ENCODE peak calls at places on chromosomes 12 and 14, in eight cellular contexts. One of them, this sample, is unnamed.

GRCh38 chr14:68042002-68042401 is 222.4 kb downstream of the RAD51B start:
- DNase-seq in naive thymus-derived CD4-positive, alpha-beta T cell: no peak
- DNase-seq in astrocyte of the spinal cord: no peak
- DNase-seq in neural progenitor cell: no peak
- DNase-seq in tibial nerve: no peak
- DNase-seq in Caco-2: no peak
- DNase-seq in Peyer's patch: no peak
- DNase-seq in CD8-positive, alpha-beta memory T cell: no peak
- DNase-seq in this sample: no peak

GRCh38 chr14:47039336-47039735 is 387.8 kb upstream of the RPL10L start:
- DNase-seq in astrocyte of the spinal cord: no peak
- DNase-seq in Caco-2: no peak
- DNase-seq in CD8-positive, alpha-beta memory T cell: no peak
- DNase-seq in Peyer's patch: no peak
- DNase-seq in neural progenitor cell: no peak
- DNase-seq in naive thymus-derived CD4-positive, alpha-beta T cell: no peak
- DNase-seq in tibial nerve: no peak
- DNase-seq in this sample: no peak

GRCh38 chr12:24742378-24742777 is 206.5 kb downstream of the BCAT1 start:
- DNase-seq in Caco-2: no peak
- DNase-seq in neural progenitor cell: no peak
- DNase-seq in astrocyte of the spinal cord: no peak
- DNase-seq in tibial nerve: no peak
- DNase-seq in Peyer's patch: peak; percentile 65
- DNase-seq in CD8-positive, alpha-beta memory T cell: no peak
- DNase-seq in naive thymus-derived CD4-positive, alpha-beta T cell: no peak
- DNase-seq in this sample: no peak

GRCh38 chr12:5309654-5310053 is 122.3 kb upstream of the NTF3 start:
- DNase-seq in Peyer's patch: peak; percentile 69
- DNase-seq in Caco-2: no peak
- DNase-seq in neural progenitor cell: no peak
- DNase-seq in naive thymus-derived CD4-positive, alpha-beta T cell: no peak
- DNase-seq in tibial nerve: no peak
- DNase-seq in CD8-positive, alpha-beta memory T cell: no peak
- DNase-seq in astrocyte of the spinal cord: no peak
- DNase-seq in this sample: peak; percentile 19

GRCh38 chr12:43226151-43226550 is 325.9 kb downstream of the ADAMTS20 start:
- DNase-seq in Caco-2: no peak
- DNase-seq in astrocyte of the spinal cord: no peak
- DNase-seq in CD8-positive, alpha-beta memory T cell: no peak
- DNase-seq in neural progenitor cell: no peak
- DNase-seq in Peyer's patch: no peak
- DNase-seq in naive thymus-derived CD4-positive, alpha-beta T cell: no peak
- DNase-seq in tibial nerve: no peak
- DNase-seq in this sample: no peak

GRCh38 chr12:75812341-75813018 is 219.1 kb downstream of the PHLDA1 start:
- DNase-seq in astrocyte of the spinal cord: peak; percentile 89
- DNase-seq in tibial nerve: no peak
- DNase-seq in Caco-2: no peak
- DNase-seq in Peyer's patch: no peak
- DNase-seq in naive thymus-derived CD4-positive, alpha-beta T cell: no peak
- DNase-seq in CD8-positive, alpha-beta memory T cell: no peak
- DNase-seq in neural progenitor cell: peak; percentile 5
- DNase-seq in this sample: peak; percentile 20

GRCh38 chr12:75389061-75389460 is 1.8 kb upstream of the GLIPR1L2 start:
- DNase-seq in CD8-positive, alpha-beta memory T cell: no peak
- DNase-seq in Caco-2: no peak
- DNase-seq in neural progenitor cell: no peak
- DNase-seq in tibial nerve: no peak
- DNase-seq in Peyer's patch: no peak
- DNase-seq in naive thymus-derived CD4-positive, alpha-beta T cell: no peak
- DNase-seq in astrocyte of the spinal cord: peak; percentile 42
- DNase-seq in this sample: no peak

GRCh38 chr12:65826513-65827171 is 2.4 kb downstream of the HMGA2 start:
- DNase-seq in Caco-2: no peak
- DNase-seq in tibial nerve: no peak
- DNase-seq in neural progenitor cell: peak; percentile 28
- DNase-seq in astrocyte of the spinal cord: peak; percentile 80
- DNase-seq in naive thymus-derived CD4-positive, alpha-beta T cell: no peak
- DNase-seq in Peyer's patch: no peak
- DNase-seq in CD8-positive, alpha-beta memory T cell: no peak
- DNase-seq in this sample: no peak

GRCh38 chr12:71865166-71865713 is 25.7 kb downstream of the TBC1D15 start:
- DNase-seq in neural progenitor cell: no peak
- DNase-seq in tibial nerve: no peak
- DNase-seq in Peyer's patch: no peak
- DNase-seq in astrocyte of the spinal cord: peak; percentile 87
- DNase-seq in CD8-positive, alpha-beta memory T cell: no peak
- DNase-seq in naive thymus-derived CD4-positive, alpha-beta T cell: no peak
- DNase-seq in Caco-2: no peak
- DNase-seq in this sample: peak; percentile 80

GRCh38 chr14:102914474-102915291 is 7.8 kb upstream of the AMN start:
- DNase-seq in naive thymus-derived CD4-positive, alpha-beta T cell: no peak
- DNase-seq in astrocyte of the spinal cord: no peak
- DNase-seq in Peyer's patch: no peak
- DNase-seq in CD8-positive, alpha-beta memory T cell: no peak
- DNase-seq in neural progenitor cell: no peak
- DNase-seq in tibial nerve: no peak
- DNase-seq in Caco-2: peak; percentile 19
- DNase-seq in this sample: no peak

GRCh38 chr14:54627325-54627717 is 60.4 kb downstream of the SAMD4A start:
- DNase-seq in naive thymus-derived CD4-positive, alpha-beta T cell: no peak
- DNase-seq in Peyer's patch: no peak
- DNase-seq in Caco-2: no peak
- DNase-seq in tibial nerve: no peak
- DNase-seq in neural progenitor cell: no peak
- DNase-seq in astrocyte of the spinal cord: no peak
- DNase-seq in CD8-positive, alpha-beta memory T cell: no peak
- DNase-seq in this sample: no peak

GRCh38 chr12:11727133-11727664 is 77.7 kb downstream of the ETV6 start:
- DNase-seq in naive thymus-derived CD4-positive, alpha-beta T cell: peak; percentile 71
- DNase-seq in CD8-positive, alpha-beta memory T cell: no peak
- DNase-seq in astrocyte of the spinal cord: no peak
- DNase-seq in Caco-2: no peak
- DNase-seq in neural progenitor cell: no peak
- DNase-seq in tibial nerve: no peak
- DNase-seq in Peyer's patch: peak; percentile 78
- DNase-seq in this sample: no peak

GRCh38 chr12:128009108-128009507 is 257.9 kb upstream of the TMEM132C start:
- DNase-seq in tibial nerve: no peak
- DNase-seq in CD8-positive, alpha-beta memory T cell: no peak
- DNase-seq in Caco-2: peak; percentile 44
- DNase-seq in naive thymus-derived CD4-positive, alpha-beta T cell: no peak
- DNase-seq in Peyer's patch: no peak
- DNase-seq in astrocyte of the spinal cord: no peak
- DNase-seq in neural progenitor cell: peak; percentile 37
- DNase-seq in this sample: no peak

GRCh38 chr12:127174881-127175280 is 1092.1 kb upstream of the TMEM132C start:
- DNase-seq in Peyer's patch: no peak
- DNase-seq in astrocyte of the spinal cord: no peak
- DNase-seq in Caco-2: no peak
- DNase-seq in naive thymus-derived CD4-positive, alpha-beta T cell: no peak
- DNase-seq in neural progenitor cell: no peak
- DNase-seq in tibial nerve: no peak
- DNase-seq in CD8-positive, alpha-beta memory T cell: no peak
- DNase-seq in this sample: peak; percentile 55

GRCh38 chr12:42696424-42697149 is 107.0 kb upstream of the PRICKLE1 start:
- DNase-seq in naive thymus-derived CD4-positive, alpha-beta T cell: no peak
- DNase-seq in neural progenitor cell: no peak
- DNase-seq in astrocyte of the spinal cord: peak; percentile 24
- DNase-seq in tibial nerve: peak; percentile 84
- DNase-seq in CD8-positive, alpha-beta memory T cell: no peak
- DNase-seq in Caco-2: no peak
- DNase-seq in Peyer's patch: peak; percentile 80
- DNase-seq in this sample: peak; percentile 48

GRCh38 chr14:50944647-50945413 is 547 bp upstream of the PYGL start:
- DNase-seq in astrocyte of the spinal cord: peak; percentile 40
- DNase-seq in Peyer's patch: peak; percentile 55
- DNase-seq in naive thymus-derived CD4-positive, alpha-beta T cell: no peak
- DNase-seq in tibial nerve: peak; percentile 32
- DNase-seq in Caco-2: peak; percentile 59
- DNase-seq in CD8-positive, alpha-beta memory T cell: no peak
- DNase-seq in neural progenitor cell: no peak
- DNase-seq in this sample: peak; percentile 40

GRCh38 chr12:19799216-19799615 is 359.9 kb downstream of the AEBP2 start:
- DNase-seq in astrocyte of the spinal cord: peak; percentile 88
- DNase-seq in tibial nerve: no peak
- DNase-seq in Peyer's patch: no peak
- DNase-seq in Caco-2: no peak
- DNase-seq in CD8-positive, alpha-beta memory T cell: no peak
- DNase-seq in naive thymus-derived CD4-positive, alpha-beta T cell: no peak
- DNase-seq in neural progenitor cell: no peak
- DNase-seq in this sample: no peak
- H3K4me3 ChIP-seq in astrocyte of the spinal cord: no peak overlapping the region
- H3K4me3 ChIP-seq in tibial nerve: no peak overlapping the region
- H3K4me3 ChIP-seq in Peyer's patch: no peak overlapping the region
- H3K4me3 ChIP-seq in Caco-2: no peak overlapping the region
- H3K4me3 ChIP-seq in CD8-positive, alpha-beta memory T cell: no peak overlapping the region
- H3K4me3 ChIP-seq in naive thymus-derived CD4-positive, alpha-beta T cell: no peak overlapping the region
- H3K4me3 ChIP-seq in neural progenitor cell: no peak overlapping the region
- H3K4me3 ChIP-seq in this sample: no peak overlapping the region

DNA sequence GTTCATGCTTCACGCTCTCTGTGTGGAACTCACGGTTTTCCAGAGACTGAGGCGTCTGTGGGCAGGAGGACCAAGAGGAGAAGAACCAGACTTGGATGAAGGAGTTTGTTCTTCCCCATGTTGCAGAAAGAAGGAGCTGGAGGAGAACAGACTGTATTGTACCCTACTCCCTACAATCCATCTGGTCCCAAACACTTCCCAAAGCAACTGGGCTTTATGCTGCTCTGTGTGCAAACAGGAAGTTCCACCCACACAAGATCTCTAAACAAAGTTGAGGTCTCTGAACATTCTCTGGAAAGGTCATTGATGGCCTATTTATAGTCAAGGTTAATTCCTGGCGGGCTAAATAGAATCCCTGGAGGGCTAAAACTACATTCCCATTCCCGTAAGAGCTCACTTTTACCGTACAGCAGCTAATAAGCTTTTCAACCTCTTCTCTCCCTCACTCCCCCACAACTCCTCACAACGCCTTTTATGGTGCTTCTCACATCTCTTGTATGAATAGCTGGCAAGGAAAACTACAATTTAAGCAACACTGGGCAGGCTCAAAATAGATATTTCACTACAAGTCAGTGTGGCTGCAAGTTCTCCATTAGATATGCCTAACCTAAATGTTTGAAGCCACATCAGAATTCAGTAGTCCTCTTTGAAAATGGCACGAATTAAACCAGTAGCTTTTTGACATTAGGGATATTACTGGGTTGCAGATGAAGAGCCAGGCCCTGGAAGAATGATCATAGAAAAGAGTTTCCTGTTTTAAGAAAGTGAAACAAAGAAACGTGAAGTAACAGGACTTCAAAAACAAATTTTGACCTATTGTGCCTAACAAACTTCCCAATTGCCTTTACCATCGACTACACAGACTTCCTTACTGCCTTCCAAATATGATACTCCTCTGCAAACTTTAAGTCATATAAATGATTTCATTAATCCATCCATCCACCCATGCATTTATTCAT is at the start of gene A2M:
- DNase-seq in neural progenitor cell: no peak
- DNase-seq in astrocyte of the spinal cord: no peak
- DNase-seq in CD8-positive, alpha-beta memory T cell: no peak
- DNase-seq in naive thymus-derived CD4-positive, alpha-beta T cell: no peak
- DNase-seq in Caco-2: no peak
- DNase-seq in tibial nerve: no peak
- DNase-seq in Peyer's patch: no peak
- DNase-seq in this sample: no peak
- H3K4me3 ChIP-seq in neural progenitor cell: no peak within 1 kb of the TSS
- H3K4me3 ChIP-seq in astrocyte of the spinal cord: no peak within 1 kb of the TSS
- H3K4me3 ChIP-seq in CD8-positive, alpha-beta memory T cell: no peak within 1 kb of the TSS
- H3K4me3 ChIP-seq in naive thymus-derived CD4-positive, alpha-beta T cell: no peak within 1 kb of the TSS
- H3K4me3 ChIP-seq in Caco-2: no peak within 1 kb of the TSS
- H3K4me3 ChIP-seq in tibial nerve: peak within 1 kb of the TSS; percentile 45
- H3K4me3 ChIP-seq in Peyer's patch: no peak within 1 kb of the TSS
- H3K4me3 ChIP-seq in this sample: no peak within 1 kb of the TSS

GRCh38 chr14:58733451-58734208 is 95.9 kb downstream of the DACT1 start:
- DNase-seq in astrocyte of the spinal cord: no peak
- DNase-seq in tibial nerve: no peak
- DNase-seq in neural progenitor cell: no peak
- DNase-seq in naive thymus-derived CD4-positive, alpha-beta T cell: no peak
- DNase-seq in Peyer's patch: no peak
- DNase-seq in CD8-positive, alpha-beta memory T cell: no peak
- DNase-seq in Caco-2: no peak
- DNase-seq in this sample: no peak

GRCh38 chr14:58738189-58738836 is 100.6 kb downstream of the DACT1 start:
- DNase-seq in neural progenitor cell: no peak
- DNase-seq in naive thymus-derived CD4-positive, alpha-beta T cell: no peak
- DNase-seq in astrocyte of the spinal cord: peak; percentile 89
- DNase-seq in CD8-positive, alpha-beta memory T cell: no peak
- DNase-seq in Peyer's patch: no peak
- DNase-seq in Caco-2: no peak
- DNase-seq in tibial nerve: no peak
- DNase-seq in this sample: peak; percentile 78

GRCh38 chr14:58738876-58739275 is 101.1 kb downstream of the DACT1 start:
- DNase-seq in Caco-2: no peak
- DNase-seq in astrocyte of the spinal cord: no peak
- DNase-seq in tibial nerve: no peak
- DNase-seq in naive thymus-derived CD4-positive, alpha-beta T cell: no peak
- DNase-seq in neural progenitor cell: no peak
- DNase-seq in Peyer's patch: no peak
- DNase-seq in CD8-positive, alpha-beta memory T cell: no peak
- DNase-seq in this sample: no peak

GRCh38 chr14:58737511-58737910 is 99.7 kb downstream of the DACT1 start:
- DNase-seq in tibial nerve: no peak
- DNase-seq in astrocyte of the spinal cord: no peak
- DNase-seq in neural progenitor cell: no peak
- DNase-seq in Peyer's patch: no peak
- DNase-seq in CD8-positive, alpha-beta memory T cell: no peak
- DNase-seq in naive thymus-derived CD4-positive, alpha-beta T cell: no peak
- DNase-seq in Caco-2: no peak
- DNase-seq in this sample: no peak

GRCh38 chr14:58736606-58737005 is 98.8 kb downstream of the DACT1 start:
- DNase-seq in neural progenitor cell: no peak
- DNase-seq in astrocyte of the spinal cord: no peak
- DNase-seq in Peyer's patch: no peak
- DNase-seq in naive thymus-derived CD4-positive, alpha-beta T cell: no peak
- DNase-seq in CD8-positive, alpha-beta memory T cell: no peak
- DNase-seq in tibial nerve: no peak
- DNase-seq in Caco-2: no peak
- DNase-seq in this sample: no peak
- H3K4me3 ChIP-seq in neural progenitor cell: no peak overlapping the region
- H3K4me3 ChIP-seq in astrocyte of the spinal cord: no peak overlapping the region
- H3K4me3 ChIP-seq in Peyer's patch: no peak overlapping the region
- H3K4me3 ChIP-seq in naive thymus-derived CD4-positive, alpha-beta T cell: no peak overlapping the region
- H3K4me3 ChIP-seq in CD8-positive, alpha-beta memory T cell: no peak overlapping the region
- H3K4me3 ChIP-seq in tibial nerve: no peak overlapping the region
- H3K4me3 ChIP-seq in Caco-2: no peak overlapping the region
- H3K4me3 ChIP-seq in this sample: no peak overlapping the region

DNA sequence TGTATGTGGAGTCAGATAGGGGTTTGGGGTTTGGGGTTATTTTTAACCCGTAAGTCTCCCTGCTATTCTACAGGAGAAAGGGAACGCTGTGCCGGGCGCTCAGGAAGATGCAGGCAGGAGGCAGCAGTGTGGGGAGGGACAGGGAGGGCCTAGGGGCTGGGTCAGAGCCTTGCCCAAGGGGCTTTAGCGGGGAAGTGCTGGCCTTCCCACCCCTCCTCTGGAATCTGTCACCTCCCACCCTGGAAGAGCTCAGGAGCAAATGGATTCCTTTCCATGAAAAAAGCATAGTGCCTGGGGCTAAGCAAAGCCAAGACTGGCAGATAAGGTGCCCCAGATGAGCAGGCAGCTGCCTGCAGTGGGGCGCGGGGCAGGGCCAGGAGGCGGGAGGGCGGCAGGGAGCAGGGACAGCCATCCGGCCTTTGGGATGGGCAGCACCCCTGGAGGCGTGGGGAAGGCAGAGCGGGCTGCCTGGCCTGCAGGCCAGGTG is 7.3 kb upstream of the INF2 start:
- DNase-seq in CD8-positive, alpha-beta memory T cell: no peak
- DNase-seq in naive thymus-derived CD4-positive, alpha-beta T cell: no peak
- DNase-seq in astrocyte of the spinal cord: no peak
- DNase-seq in Caco-2: peak; percentile 84
- DNase-seq in tibial nerve: no peak
- DNase-seq in neural progenitor cell: peak; percentile 72
- DNase-seq in Peyer's patch: no peak
- DNase-seq in this sample: peak; percentile 32
- H3K4me3 ChIP-seq in CD8-positive, alpha-beta memory T cell: no peak overlapping the region
- H3K4me3 ChIP-seq in naive thymus-derived CD4-positive, alpha-beta T cell: no peak overlapping the region
- H3K4me3 ChIP-seq in astrocyte of the spinal cord: peak overlapping the region; percentile 12
- H3K4me3 ChIP-seq in Caco-2: no peak overlapping the region
- H3K4me3 ChIP-seq in tibial nerve: peak overlapping the region; percentile 24
- H3K4me3 ChIP-seq in neural progenitor cell: peak overlapping the region; percentile 17
- H3K4me3 ChIP-seq in Peyer's patch: no peak overlapping the region
- H3K4me3 ChIP-seq in this sample: peak overlapping the region; percentile 40